ENCODE peak calls at places on chromosome X, in ten cellular contexts. R is SK-N-SH, N is stomach, H is aorta, G is mammary epithelial cell, J is right cardiac atrium, P is IMR-90, K is endodermal cell, Y is cardiac muscle cell, O is left ventricle myocardium inferior. S is an unnamed sample. For H3K4me1, the result is how much of the 10 kb centered on the place peaks cover.

GRCh38 chrX:150253946-150254615 is 109.0 kb upstream of the MAMLD1 start:
- DNase-seq in O (no peak), P (no peak), K (peak), H (no peak), G (no peak), N (no peak), J (no peak), Y (peak), R (no peak), S (no peak)

GRCh38 chrX:28659269-28659668 is 72.0 kb downstream of the IL1RAPL1 start:
- DNase-seq in Y (no peak), K (peak), J (no peak), R (no peak), P (no peak), G (no peak), H (peak), N (no peak), O (no peak), S (no peak)

GRCh38 chrX:42664706-42665105 is 113.3 kb downstream of the PPP1R2C start:
- DNase-seq in N (no peak), Y (no peak), O (no peak), R (no peak), G (no peak), P (no peak), J (no peak), K (no peak), H (no peak), S (no peak)

GRCh38 chrX:23756165-23756564 is 13.1 kb upstream of the ACOT9 start:
- DNase-seq in Y (peak), P (peak), R (peak), G (peak), O (peak), J (peak), N (peak), K (peak), H (no peak), S (peak)

GRCh38 chrX:38151426-38151825 is 69.2 kb downstream of the SRPX start:
- DNase-seq in P (peak), R (no peak), Y (peak), H (no peak), J (no peak), N (no peak), O (no peak), K (no peak), G (no peak), S (no peak)

GRCh38 chrX:48918644-48919340 is at the start of gene PIM2:
- DNase-seq in J (peak), H (peak), P (peak), Y (peak), G (peak), R (peak), N (peak), O (peak), K (peak), S (peak)

GRCh38 chrX:17052210-17052609 is 105.8 kb downstream of the REPS2 start:
- DNase-seq in K (no peak), Y (no peak), N (no peak), R (no peak), P (no peak), J (no peak), H (no peak), O (no peak), G (peak), S (no peak)

GRCh38 chrX:135556055-135556454 is 35.6 kb downstream of the INTS6L start:
- DNase-seq in N (no peak), P (no peak), J (no peak), H (no peak), R (no peak), K (no peak), Y (no peak), O (no peak), G (no peak), S (no peak)

GRCh38 chrX:41334866-41335589 is 1.1 kb downstream of the DDX3X start:
- DNase-seq in R (peak), K (peak), O (peak), N (peak), H (no peak), Y (peak), G (peak), J (peak), P (peak), S (peak)

GRCh38 chrX:154477891-154478477 is 1.1 kb downstream of the LAGE3 start:
- DNase-seq in O (no peak), H (peak), P (no peak), N (no peak), J (no peak), Y (no peak), G (no peak), R (peak), K (no peak), S (peak)

GRCh38 chrX:134782796-134783195 is 124.5 kb upstream of the PLAC1 start:
- DNase-seq in G (peak), N (no peak), R (peak), Y (peak), J (no peak), H (no peak), O (no peak), P (peak), K (no peak), S (no peak)

GRCh38 chrX:128460835-128461234 is 408.6 kb upstream of the ACTRT1 start:
- DNase-seq in G (no peak), R (peak), P (no peak), H (no peak), J (no peak), O (no peak), Y (no peak), N (no peak), K (peak), S (no peak)
- H3K4me3 ChIP-seq in G (no peak), R (no peak), P (no peak), H (no peak), J (no peak), O (no peak), Y (no peak), N (no peak), K (no peak), S (no peak)

GRCh38 chrX:107978707-107979307 is 3.4 kb downstream of the TEX13B start:
- DNase-seq in R (peak), Y (peak), K (peak), P (peak), J (no peak), N (no peak), O (no peak), G (peak), H (no peak), S (no peak)
- H3K4me1 ChIP-seq in R (under half), Y (under half), K (under half), P (under half), J (under half), N (under half), O (under half), G (under half), H (under half), S (under half)

GRCh38 chrX:109049903-109050302 is 313.5 kb upstream of the IRS4 start:
- DNase-seq in H (no peak), P (no peak), G (no peak), R (no peak), K (peak), N (no peak), O (no peak), J (no peak), Y (no peak), S (no peak)

GRCh38 chrX:109049416-109049815 is 313.1 kb upstream of the IRS4 start:
- DNase-seq in Y (no peak), G (no peak), R (no peak), P (no peak), J (no peak), N (no peak), O (no peak), K (peak), H (no peak), S (no peak)
- H3K4me3 ChIP-seq in Y (no peak), G (no peak), R (no peak), P (no peak), J (no peak), N (no peak), O (no peak), K (no peak), H (no peak), S (no peak)

GRCh38 chrX:6861456-6861855 is 286.1 kb upstream of the STS start:
- DNase-seq in H (no peak), K (no peak), J (no peak), Y (no peak), N (no peak), O (no peak), R (no peak), G (no peak), P (no peak), S (no peak)

GRCh38 chrX:6852869-6853268 is 294.6 kb upstream of the STS start:
- DNase-seq in G (peak), H (no peak), K (no peak), P (no peak), R (no peak), N (no peak), Y (no peak), J (no peak), O (no peak), S (no peak)

GRCh38 chrX:6851140-6851539 is 296.4 kb upstream of the STS start:
- DNase-seq in R (no peak), G (no peak), H (no peak), N (no peak), O (no peak), Y (no peak), K (no peak), P (no peak), J (no peak), S (no peak)

GRCh38 chrX:6852121-6852520 is 295.4 kb upstream of the STS start:
- DNase-seq in K (no peak), N (no peak), G (no peak), H (no peak), J (no peak), R (no peak), Y (no peak), P (no peak), O (no peak), S (no peak)

GRCh38 chrX:6856471-6856870 is 291.0 kb upstream of the STS start:
- DNase-seq in K (no peak), H (no peak), Y (no peak), G (no peak), N (no peak), O (no peak), P (no peak), R (no peak), J (no peak), S (no peak)
- H3K4me1 ChIP-seq in K (under half), H (under half), Y (under half), G (under half), N (under half), O (under half), P (under half), R (under half), J (under half), S (under half)

GRCh38 chrX:88612870-88613329 is 134.1 kb upstream of the CPXCR1 start:
- DNase-seq in G (no peak), R (no peak), H (no peak), K (peak), N (no peak), Y (peak), O (no peak), J (no peak), P (no peak), S (no peak)
- H3K4me3 ChIP-seq in G (no peak), R (no peak), H (no peak), K (no peak), N (no peak), Y (no peak), O (no peak), J (no peak), P (no peak), S (no peak)

GRCh38 chrX:40083979-40084359 is 13.8 kb downstream of the BCOR start:
- DNase-seq in P (no peak), H (no peak), K (no peak), J (no peak), R (no peak), N (no peak), Y (no peak), G (no peak), O (no peak), S (no peak)

GRCh38 chrX:40086569-40087335 is 11.0 kb downstream of the BCOR start:
- DNase-seq in O (no peak), K (peak), R (no peak), N (no peak), H (no peak), G (no peak), P (peak), J (peak), Y (peak), S (peak)

GRCh38 chrX:40085714-40086113 is 12.0 kb downstream of the BCOR start:
- DNase-seq in R (no peak), G (no peak), Y (no peak), K (peak), N (no peak), H (peak), O (no peak), J (no peak), P (no peak), S (no peak)

GRCh38 chrX:40084471-40084870 is 13.3 kb downstream of the BCOR start:
- DNase-seq in R (no peak), N (no peak), G (no peak), K (no peak), H (no peak), J (no peak), P (no peak), Y (no peak), O (no peak), S (no peak)

GRCh38 chrX:40085086-40085551 is 12.6 kb downstream of the BCOR start:
- DNase-seq in K (peak), J (peak), G (no peak), P (peak), H (no peak), Y (peak), O (no peak), R (no peak), N (no peak), S (no peak)
- H3K4me1 ChIP-seq in K (under half), J (under half), G (under half), P (under half), H (under half), Y (half or more), O (half or more), R (half or more), N (half or more), S (half or more)

S was measured in sigmoid colon.